ENCODE peak calls at places on chromosomes 1 and 21, in four cellular contexts. I is nephron progenitor cell, N is left lung, D is kidney. E is an unnamed sample.

GRCh38 chr1:107875689-107876088 is 89.3 kb downstream of the VAV3 start:
- DNase-seq in I (no peak), N (no peak), D (no peak), E (no peak)

GRCh38 chr1:3097861-3098260 is 28.9 kb downstream of the PRDM16 start:
- DNase-seq in I (no peak), N (no peak), D (no peak), E (no peak)

GRCh38 chr1:200432586-200432985 is 22.8 kb upstream of the ZNF281 start:
- DNase-seq in I (no peak), N (no peak), D (no peak), E (no peak)

GRCh38 chr1:225921734-225922709 is 2.0 kb downstream of the PYCR2 start:
- DNase-seq in I (no peak), N (no peak), D (peak), E (peak)

GRCh38 chr1:66752671-66753371 is 562 bp downstream of the DYNLT5 start:
- DNase-seq in I (peak), N (peak), D (no peak), E (peak)

GRCh38 chr1:201172999-201173610 is 17.5 kb upstream of the IGFN1 start:
- DNase-seq in I (no peak), N (no peak), D (no peak), E (no peak)

GRCh38 chr1:206002833-206003532 is at the start of gene RAB7B:
- DNase-seq in I (no peak), N (peak), D (peak), E (peak)

GRCh38 chr1:225572422-225572821 is 80.5 kb downstream of the ENAH start:
- DNase-seq in I (no peak), N (no peak), D (no peak), E (no peak)

GRCh38 chr1:4050998-4051397 is 150.9 kb upstream of the C1orf174 start:
- DNase-seq in I (no peak), N (peak), D (no peak), E (no peak)

GRCh38 chr1:119453021-119453420 is 38.1 kb downstream of the HSD3B2 start:
- DNase-seq in I (no peak), N (no peak), D (no peak), E (no peak)

GRCh38 chr1:7808253-7808844 is 24.3 kb downstream of the PER3 start:
- DNase-seq in I (no peak), N (no peak), D (no peak), E (no peak)

GRCh38 chr1:7384679-7385078 is 386.4 kb upstream of the VAMP3 start:
- DNase-seq in I (no peak), N (no peak), D (no peak), E (no peak)

GRCh38 chr1:228334226-228334935 is 72.3 kb downstream of the TRIM11 start:
- DNase-seq in I (no peak), N (peak), D (peak), E (peak)

GRCh38 chr1:46487818-46488218 is 1.8 kb upstream of the DMBX1 start:
- DNase-seq in I (peak), N (no peak), D (no peak), E (no peak)

GRCh38 chr21:35606578-35606977 is 453.7 kb downstream of the SETD4 start:
- DNase-seq in I (no peak), N (no peak), D (no peak), E (no peak)

GRCh38 chr1:244654284-244655038 is 1.5 kb downstream of the DESI2 start:
- DNase-seq in I (no peak), N (no peak), D (no peak), E (no peak)

DNA sequence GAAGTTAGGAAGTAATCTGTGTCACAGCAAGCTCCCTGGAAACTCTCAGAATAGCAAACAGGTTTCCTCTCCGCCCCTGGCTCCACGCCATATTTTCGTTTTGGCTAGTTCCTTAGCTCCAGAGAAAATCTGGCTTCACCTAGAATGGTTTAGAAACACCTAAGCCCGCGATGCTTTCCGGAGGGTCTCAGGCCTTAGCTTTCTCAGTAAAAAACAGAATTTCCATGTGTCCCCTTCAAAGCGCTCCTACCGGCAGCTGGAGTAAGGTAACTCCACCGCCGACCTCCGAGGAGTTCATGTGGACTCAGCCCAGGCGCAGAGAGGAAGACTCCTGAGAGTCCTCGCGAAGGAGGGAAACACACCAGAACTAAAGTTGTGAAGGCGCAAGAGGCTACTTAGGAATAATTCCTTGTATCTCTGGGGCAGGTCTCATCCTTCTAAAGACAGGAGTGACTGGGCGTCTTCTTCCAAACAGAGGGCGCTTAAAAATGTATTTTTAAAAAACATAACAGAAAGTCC is 406 bp downstream of the KIAA0040 start:
- DNase-seq in I (peak), N (no peak), D (peak), E (peak)
- TF ChIP-seq CTCF in I (no peak), N (no peak), D (no peak), E (no peak)

GRCh38 chr1:189149547-189150375 is 1327.9 kb downstream of the BRINP3 start:
- DNase-seq in I (no peak), N (peak), D (no peak), E (no peak)

GRCh38 chr1:189151361-189151760 is 1326.3 kb downstream of the BRINP3 start:
- DNase-seq in I (no peak), N (no peak), D (no peak), E (no peak)

GRCh38 chr1:189158155-189158554 is 1319.5 kb downstream of the BRINP3 start:
- DNase-seq in I (no peak), N (no peak), D (no peak), E (no peak)

GRCh38 chr1:189150624-189151023 is 1327.0 kb downstream of the BRINP3 start:
- DNase-seq in I (no peak), N (no peak), D (no peak), E (no peak)

DNA sequence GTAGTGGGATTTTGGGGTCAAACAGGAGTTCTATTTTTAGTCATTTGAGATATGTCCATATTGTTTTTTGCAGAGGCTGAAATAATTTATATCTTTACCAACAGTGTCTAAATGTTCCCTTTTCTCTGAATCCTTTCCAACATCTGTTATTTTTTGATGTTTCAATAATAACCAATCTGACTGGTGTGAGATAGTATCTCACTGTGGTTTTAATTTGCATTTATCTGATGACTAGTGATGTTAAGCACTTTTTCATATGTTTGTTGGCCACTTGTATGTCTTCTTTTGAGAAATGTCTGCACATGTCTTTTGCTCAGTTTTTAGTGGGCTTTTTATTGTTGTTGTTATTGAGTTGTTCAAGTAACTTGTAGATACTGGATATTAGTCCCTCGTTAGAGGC is 1325.0 kb downstream of the BRINP3 start:
- DNase-seq in I (no peak), N (no peak), D (no peak), E (no peak)
- TF ChIP-seq CTCF in I (no peak), N (no peak), D (no peak), E (no peak)

DNA sequence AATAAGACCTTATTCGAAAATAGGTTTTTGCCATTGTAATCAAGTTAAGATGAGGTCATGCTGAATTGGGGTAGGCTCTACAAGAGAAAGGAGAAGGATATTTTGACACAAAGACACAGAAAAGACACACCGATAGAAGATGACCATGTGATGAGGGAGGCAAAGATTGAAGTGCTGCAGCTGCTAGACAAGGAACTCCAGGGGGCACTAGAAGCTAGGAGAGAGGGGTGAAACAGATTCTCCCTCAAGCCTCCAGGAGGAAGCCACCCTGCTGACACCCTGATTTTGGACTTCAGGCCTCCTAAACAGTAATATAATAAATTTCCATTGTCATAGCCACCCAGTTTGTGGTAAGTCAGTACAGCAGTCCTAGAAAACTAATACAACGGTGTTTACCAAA is 506.8 kb upstream of the CAMK1G start:
- DNase-seq in I (no peak), N (no peak), D (no peak), E (no peak)
- TF ChIP-seq CTCF in I (no peak), N (no peak), D (no peak), E (peak)

GRCh38 chr1:25148673-25149300 is 83.5 kb downstream of the SYF2 start:
- DNase-seq in I (no peak), N (no peak), D (no peak), E (no peak)
- TF ChIP-seq CTCF in I (peak), N (peak), D (peak), E (peak)

GRCh38 chr1:21586926-21587601 is 77.8 kb downstream of the ALPL start:
- DNase-seq in I (peak), N (peak), D (peak), E (peak)
- TF ChIP-seq CTCF in I (no peak), N (no peak), D (no peak), E (no peak)

GRCh38 chr1:169109561-169110134 is 3.2 kb downstream of the ATP1B1 start:
- DNase-seq in I (peak), N (no peak), D (peak), E (peak)

GRCh38 chr1:169110691-169111447 is 4.4 kb downstream of the ATP1B1 start:
- DNase-seq in I (no peak), N (no peak), D (no peak), E (peak)

GRCh38 chr1:169107673-169108160 is 1.2 kb downstream of the ATP1B1 start:
- DNase-seq in I (no peak), N (no peak), D (no peak), E (no peak)

GRCh38 chr1:169110265-169110664 is 3.8 kb downstream of the ATP1B1 start:
- DNase-seq in I (no peak), N (no peak), D (no peak), E (no peak)

GRCh38 chr1:169108897-169109560 is 2.5 kb downstream of the ATP1B1 start:
- DNase-seq in I (no peak), N (no peak), D (no peak), E (no peak)
- TF ChIP-seq CTCF in I (no peak), N (peak), D (no peak), E (no peak)

GRCh38 chr1:60847855-60848582 is 234.3 kb upstream of the NFIA start:
- DNase-seq in I (no peak), N (no peak), D (no peak), E (no peak)

GRCh38 chr1:60850084-60850483 is 232.3 kb upstream of the NFIA start:
- DNase-seq in I (no peak), N (no peak), D (no peak), E (no peak)

GRCh38 chr1:60849401-60849800 is 233.0 kb upstream of the NFIA start:
- DNase-seq in I (no peak), N (no peak), D (no peak), E (no peak)

GRCh38 chr1:60848583-60849188 is 233.7 kb upstream of the NFIA start:
- DNase-seq in I (no peak), N (no peak), D (no peak), E (no peak)
- TF ChIP-seq CTCF in I (peak), N (peak), D (peak), E (peak)

GRCh38 chr1:154992721-154993571 is 440 bp upstream of the LENEP start:
- DNase-seq in I (no peak), N (no peak), D (peak), E (peak)
- TF ChIP-seq CTCF in I (no peak), N (no peak), D (peak), E (no peak)

DNA sequence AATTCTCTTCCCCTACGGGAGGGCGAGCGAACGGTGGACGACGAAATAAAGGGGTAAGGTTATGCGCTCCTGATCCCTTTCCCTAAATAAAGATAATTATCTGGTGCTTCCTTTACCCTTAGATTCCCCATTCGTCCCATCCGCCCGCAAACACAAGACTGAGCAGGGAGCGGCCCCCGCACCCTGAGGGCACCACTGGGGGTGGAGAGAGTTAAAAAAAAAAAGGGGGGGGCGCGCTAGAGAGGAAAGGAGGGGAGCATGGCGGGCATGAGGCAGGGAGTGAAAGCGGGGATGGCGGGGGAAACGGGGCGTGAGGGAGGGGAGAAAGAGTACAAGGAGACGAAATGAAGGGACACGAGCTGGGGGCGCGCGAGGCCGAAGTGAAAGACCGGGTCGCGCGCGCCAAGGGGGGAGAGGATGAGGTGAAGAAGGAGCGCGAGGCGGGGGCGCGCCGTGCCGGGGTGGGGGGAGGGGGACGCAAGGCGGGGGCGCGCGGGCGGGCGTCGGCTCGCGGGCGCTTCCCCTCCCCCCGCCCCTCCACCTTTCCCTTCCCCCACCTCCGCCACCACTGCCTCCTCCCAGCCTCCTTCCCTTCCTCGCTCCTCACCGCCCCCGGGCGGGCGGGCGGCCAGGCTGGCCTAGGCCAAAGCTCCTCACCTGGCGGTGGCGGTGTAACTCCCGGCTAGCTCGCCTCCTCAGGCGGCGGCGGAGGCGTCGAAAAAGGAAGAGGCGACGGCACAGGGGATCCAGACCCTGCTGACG is 515 bp downstream of the GATAD2B start:
- DNase-seq in I (peak), N (no peak), D (peak), E (peak)
- TF ChIP-seq CTCF in I (no peak), N (no peak), D (no peak), E (no peak)

DNA sequence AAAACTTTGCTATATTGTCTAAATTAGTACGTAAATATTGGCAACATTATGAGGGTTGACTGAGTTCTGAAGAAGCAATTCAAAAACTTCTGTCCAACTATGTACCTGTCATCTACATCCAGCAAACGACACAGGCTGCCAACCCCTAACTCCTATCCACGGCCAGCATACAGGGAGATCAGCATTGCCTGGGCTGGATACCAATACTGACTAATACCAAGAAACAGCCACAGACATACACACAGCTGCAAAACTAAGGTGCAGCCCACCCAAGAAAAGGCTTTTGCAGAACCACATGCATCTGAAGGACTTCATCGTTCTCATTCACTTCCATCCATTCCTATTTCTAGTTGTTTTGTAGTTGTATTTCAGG is 2.0 kb downstream of the KIAA0319L start:
- DNase-seq in I (no peak), N (no peak), D (no peak), E (no peak)
- TF ChIP-seq CTCF in I (no peak), N (no peak), D (no peak), E (no peak)

E was measured in lower lobe of right lung.